ENCODE peak calls at places on chromosomes 4 and X, in four cellular contexts. T, K, H and Q are unnamed samples.

GRCh38 chrX:126847143-126847542 is 27.6 kb downstream of the PRR32 start:
- DNase-seq in T (no peak), K (no peak), H (no peak), Q (no peak)

GRCh38 chrX:115966920-115967319 is 203.6 kb upstream of the AGTR2 start:
- DNase-seq in H (peak), K (no peak), T (no peak), Q (no peak)

GRCh38 chr4:55543858-55544257 is 2.9 kb downstream of the CLOCK start:
- DNase-seq in H (peak), K (peak), T (no peak), Q (no peak)

GRCh38 chr4:25457053-25457715 is 80.1 kb downstream of the ANAPC4 start:
- DNase-seq in T (no peak), H (no peak), K (no peak), Q (no peak)

GRCh38 chr4:69601065-69601464 is 38.4 kb downstream of the UGT2A2 start:
- DNase-seq in T (no peak), H (no peak), K (no peak), Q (no peak)

GRCh38 chr4:119300072-119300387 is 21.9 kb downstream of the FABP2 start:
- DNase-seq in T (no peak), K (peak), H (peak), Q (peak)

GRCh38 chrX:3576886-3577516 is 136.4 kb downstream of the PRKX start:
- DNase-seq in H (no peak), T (no peak), K (no peak), Q (no peak)

GRCh38 chr4:104451573-104451972 is 43.1 kb downstream of the CXXC4 start:
- DNase-seq in K (no peak), H (peak), T (no peak), Q (peak)

GRCh38 chrX:72201836-72202536 is 20.4 kb downstream of the PIN4 start:
- DNase-seq in K (no peak), T (no peak), H (no peak), Q (no peak)

GRCh38 chr4:189162073-189162789 is 778.4 kb upstream of the FRG1 start:
- DNase-seq in H (no peak), T (no peak), K (no peak), Q (no peak)

GRCh38 chrX:138765061-138765460 is 53.5 kb upstream of the FGF13 start:
- DNase-seq in T (no peak), K (no peak), H (no peak), Q (no peak)

GRCh38 chrX:131262738-131263679 is 26.1 kb downstream of the IGSF1 start:
- DNase-seq in H (no peak), K (peak), T (peak), Q (peak)

GRCh38 chrX:67998540-67998939 is 434.8 kb downstream of the OPHN1 start:
- DNase-seq in T (no peak), K (no peak), H (no peak), Q (no peak)

GRCh38 chr4:46277165-46277951 is 112.6 kb downstream of the GABRA2 start:
- DNase-seq in K (no peak), T (no peak), H (no peak), Q (no peak)

DNA sequence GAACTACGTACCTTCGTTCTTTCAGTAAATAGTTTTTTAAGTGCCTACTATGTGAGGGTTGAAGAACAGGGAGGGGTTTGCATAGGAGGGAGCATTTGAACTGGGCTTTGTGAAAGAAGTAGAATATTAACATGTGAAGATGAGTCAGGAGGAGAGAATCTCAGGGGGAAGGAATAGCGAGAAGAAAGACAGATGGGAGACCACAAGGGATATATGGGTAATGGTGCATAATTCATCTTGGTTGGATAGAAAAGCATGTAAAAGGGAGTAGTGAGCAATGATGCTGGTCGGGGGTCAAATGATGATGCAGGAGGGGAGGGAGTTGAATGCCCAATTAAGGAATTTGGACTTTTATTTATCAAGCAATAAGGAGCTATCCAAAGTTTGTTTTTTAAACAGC is 52.7 kb downstream of the TMEM164 start:
- DNase-seq in T (no peak), H (no peak), K (no peak), Q (no peak)
- TF ChIP-seq JUND in T (no peak), H (no peak), K (no peak), Q (no peak)

GRCh38 chr4:40458683-40459082 is 123.5 kb downstream of the CHRNA9 start:
- DNase-seq in H (no peak), K (no peak), T (no peak), Q (no peak)
- TF ChIP-seq JUND in H (no peak), K (no peak), T (no peak), Q (no peak)

GRCh38 chrX:40478457-40479065 is 102.2 kb upstream of the ATP6AP2 start:
- DNase-seq in K (no peak), H (no peak), T (no peak), Q (no peak)
- TF ChIP-seq JUND in K (no peak), H (no peak), T (no peak), Q (no peak)

GRCh38 chr4:182367153-182367552 is 124.0 kb downstream of the TENM3 start:
- DNase-seq in K (no peak), H (no peak), T (no peak), Q (no peak)
- TF ChIP-seq JUND in K (no peak), H (no peak), T (no peak), Q (no peak)

GRCh38 chr4:40662962-40663604 is 33.4 kb upstream of the RBM47 start:
- DNase-seq in H (no peak), K (no peak), T (peak), Q (no peak)
- TF ChIP-seq JUND in H (no peak), K (no peak), T (no peak), Q (no peak)

DNA sequence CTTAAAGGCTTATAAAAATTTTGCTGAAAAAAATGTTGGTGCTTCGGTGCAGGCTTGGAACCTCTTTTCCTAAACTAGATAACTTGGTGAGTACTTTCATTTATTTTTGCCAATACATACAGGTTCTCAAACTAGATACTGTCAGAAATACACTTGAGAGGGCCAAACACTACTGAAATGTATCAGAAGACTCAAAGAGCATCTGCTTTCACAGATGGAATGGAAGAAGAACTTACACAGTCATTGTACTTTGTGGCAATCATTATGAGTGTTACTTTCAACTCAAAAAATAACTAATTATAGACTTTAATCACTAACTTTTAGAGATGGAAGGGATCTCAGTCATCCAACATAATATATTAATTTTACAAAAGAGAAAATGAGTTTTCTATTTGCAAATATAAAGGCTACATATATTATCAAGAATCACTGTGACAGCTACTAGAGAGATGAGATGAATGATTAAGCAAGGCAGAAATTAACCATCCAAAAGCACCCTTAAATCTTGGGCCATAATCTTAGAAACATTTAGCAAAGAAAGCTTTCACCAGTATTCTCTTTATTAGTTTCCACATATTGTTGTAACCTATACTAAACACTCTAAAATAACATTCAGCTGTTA is 1.0 kb downstream of the ENAM start:
- DNase-seq in H (no peak), T (no peak), K (no peak), Q (no peak)
- TF ChIP-seq JUND in H (no peak), T (no peak), K (no peak), Q (no peak)

DNA sequence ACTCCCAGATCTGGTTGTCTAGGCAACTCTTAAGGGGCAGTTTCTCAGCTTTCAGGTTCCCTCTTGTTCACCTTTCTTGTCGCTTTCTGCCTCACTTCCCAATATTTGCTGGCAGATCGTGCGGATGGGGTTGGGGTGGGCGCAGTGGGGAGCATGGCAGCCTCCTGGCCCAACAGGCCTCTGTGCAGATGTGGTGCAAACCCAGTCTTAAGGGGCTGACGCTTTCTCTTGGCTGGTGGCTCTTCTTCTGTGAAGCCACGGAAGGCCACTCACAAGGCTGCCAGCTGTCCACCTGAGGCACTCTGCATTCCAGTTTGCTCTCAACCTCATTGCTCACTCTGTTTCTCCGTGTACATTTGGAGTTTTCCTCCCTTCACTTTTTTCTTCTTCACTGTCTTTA is 61.7 kb downstream of the NBDY start:
- DNase-seq in T (no peak), H (no peak), K (no peak), Q (no peak)
- TF ChIP-seq JUND in T (no peak), H (no peak), K (no peak), Q (no peak)

GRCh38 chrX:47146936-47147859 is 2.2 kb downstream of the RBM10 start:
- DNase-seq in H (no peak), T (no peak), K (no peak), Q (no peak)

GRCh38 chrX:47143894-47144625 is 442 bp downstream of the NDUFB11 start:
- DNase-seq in H (peak), T (no peak), K (peak), Q (peak)

GRCh38 chrX:47144626-47145407 is at the start of the genes NDUFB11 and RBM10:
- DNase-seq in H (peak), T (peak), K (peak), Q (peak)

GRCh38 chrX:47146121-47146935 is 1.3 kb downstream of the RBM10 start:
- DNase-seq in H (no peak), T (no peak), K (no peak), Q (no peak)

DNA sequence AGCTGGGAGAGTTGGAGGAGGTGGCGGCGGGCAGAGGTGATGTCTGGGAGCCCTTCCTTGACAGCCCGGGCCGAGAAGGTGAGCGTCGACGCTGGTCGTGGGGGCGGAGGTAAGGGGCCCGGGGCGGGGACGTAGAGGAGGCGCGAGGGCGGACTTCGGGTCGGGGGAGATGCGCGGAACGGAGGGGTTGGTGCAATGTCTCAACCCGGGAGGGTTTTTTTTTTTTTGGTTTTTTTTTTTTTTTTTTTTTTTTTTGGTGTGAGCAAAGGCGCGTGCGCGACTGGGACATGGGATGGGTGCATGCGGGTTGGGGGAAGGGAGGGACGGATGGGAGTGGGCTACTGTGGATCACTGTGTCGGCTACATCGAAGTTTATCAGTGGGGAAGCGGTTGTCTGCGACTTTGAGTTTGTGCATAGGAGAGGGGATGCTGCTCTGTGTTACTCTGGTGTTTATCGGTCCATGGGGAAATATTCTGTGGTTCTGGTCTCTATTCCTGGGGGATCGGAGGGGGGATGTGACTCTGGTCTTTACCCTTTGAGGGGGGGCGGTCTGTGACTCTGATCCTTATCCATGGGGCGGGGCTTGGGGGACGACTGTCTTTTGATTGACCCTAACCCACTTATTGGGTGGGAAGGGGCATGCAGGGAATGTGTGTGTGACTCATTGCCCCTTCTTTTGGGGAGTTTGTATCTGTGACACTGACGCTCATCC is 543 bp downstream of the RBM10 start:
- DNase-seq in H (peak), T (no peak), K (peak), Q (peak)
- TF ChIP-seq JUND in H (no peak), T (no peak), K (no peak), Q (no peak)